ENCODE peak calls at places on chromosome 20, in nine cellular contexts. U, V, B, S, O, N, L, F and P are unnamed samples.

GRCh38 chr20:38143646-38144554 is 21.2 kb downstream of the TGM2 start:
- DNase-seq in N (peak; percentile 95), F (no peak), O (peak; percentile 73), V (peak; percentile 50), S (no peak), L (no peak), B (no peak), U (no peak), P (no peak)

GRCh38 chr20:17849901-17850673 is 118.5 kb downstream of the SNX5 start:
- DNase-seq in S (peak; percentile 44), V (no peak), U (no peak), B (no peak), N (peak; percentile 99), L (peak; percentile 50), O (peak; percentile 97), F (no peak), P (no peak)

GRCh38 chr20:14896569-14896968 is 559.2 kb upstream of the FLRT3 start:
- DNase-seq in F (no peak), N (no peak), B (no peak), L (no peak), O (no peak), S (no peak), V (no peak), U (no peak), P (no peak)

GRCh38 chr20:17556842-17557674 is 12.8 kb upstream of the DSTN start:
- DNase-seq in B (no peak), V (peak; percentile 77), L (peak; percentile 59), U (no peak), N (peak; percentile 34), F (peak; percentile 54), O (no peak), S (peak; percentile 66), P (no peak)

GRCh38 chr20:54025166-54025835 is 45.1 kb downstream of the BCAS1 start:
- DNase-seq in F (peak; percentile 53), L (no peak), U (no peak), O (no peak), V (no peak), N (no peak), B (peak; percentile 43), S (no peak), P (no peak)

GRCh38 chr20:52048365-52048764 is 143.2 kb downstream of the ZFP64 start:
- DNase-seq in U (no peak), V (no peak), N (no peak), S (no peak), O (no peak), L (no peak), B (no peak), F (peak; percentile 85), P (no peak)

GRCh38 chr20:60481051-60481741 is 523.0 kb downstream of the CDH26 start:
- DNase-seq in O (no peak), U (no peak), B (no peak), L (no peak), S (no peak), V (no peak), N (no peak), F (no peak), P (no peak)

GRCh38 chr20:50111120-50111828 is 1.7 kb downstream of the UBE2V1 start:
- DNase-seq in S (no peak), O (peak; percentile 62), V (no peak), N (peak; percentile 73), L (no peak), U (no peak), B (no peak), F (no peak), P (no peak)

DNA sequence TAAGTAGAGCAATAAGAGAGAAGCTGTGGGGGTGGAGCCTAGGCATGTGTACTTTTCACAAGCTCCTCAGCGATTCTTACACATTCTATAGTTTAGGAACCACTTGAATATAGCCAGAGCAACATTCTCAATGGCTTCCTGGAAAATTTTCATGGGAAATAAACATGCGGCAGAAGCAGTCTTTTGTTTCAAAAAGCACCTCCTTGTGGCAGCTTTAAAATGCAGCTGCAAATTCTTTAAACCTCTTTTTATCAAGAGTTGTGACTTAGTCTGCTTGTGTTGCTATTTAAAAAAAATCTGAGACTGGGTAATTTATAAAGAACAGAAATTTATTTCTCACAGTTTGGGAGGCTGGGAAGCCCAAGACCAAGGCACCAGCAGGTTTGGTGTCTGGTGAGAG is 23.8 kb downstream of the NKX2-2 start:
- DNase-seq in S (no peak), O (peak; percentile 53), F (no peak), N (peak; percentile 23), B (no peak), L (no peak), U (no peak), V (no peak), P (no peak)
- TF ChIP-seq CTCF in S (no peak), O (peak; percentile 58), F (peak; percentile 67), N (peak; percentile 50), B (no peak), L (no peak), U (peak; percentile 31), V (no peak), P (no peak)

GRCh38 chr20:63519765-63520593 is 586 bp upstream of the PPDPF start:
- DNase-seq in S (peak; percentile 67), N (peak; percentile 29), U (no peak), F (peak; percentile 93), B (peak; percentile 76), L (peak; percentile 68), V (peak; percentile 55), O (no peak), P (peak; percentile 61)
- TF ChIP-seq CTCF in S (peak; percentile 35), N (peak; percentile 19), U (peak; percentile 43), F (peak; percentile 56), B (peak; percentile 8), L (no peak), V (no peak), O (peak; percentile 25), P (no peak)

GRCh38 chr20:56465997-56466396 is 2.4 kb upstream of the RTF2 start:
- DNase-seq in S (no peak), O (no peak), U (no peak), B (no peak), N (no peak), F (no peak), L (no peak), V (no peak), P (no peak)
- TF ChIP-seq CTCF in S (no peak), O (no peak), U (no peak), B (no peak), N (no peak), F (no peak), L (no peak), V (no peak), P (no peak)

GRCh38 chr20:44154521-44155001 is 32.4 kb downstream of the JPH2 start:
- DNase-seq in F (peak; percentile 71), L (no peak), S (no peak), B (no peak), N (no peak), V (no peak), O (no peak), U (no peak), P (no peak)
- TF ChIP-seq CTCF in F (no peak), L (no peak), S (no peak), B (no peak), N (no peak), V (no peak), O (no peak), U (no peak), P (no peak)

DNA sequence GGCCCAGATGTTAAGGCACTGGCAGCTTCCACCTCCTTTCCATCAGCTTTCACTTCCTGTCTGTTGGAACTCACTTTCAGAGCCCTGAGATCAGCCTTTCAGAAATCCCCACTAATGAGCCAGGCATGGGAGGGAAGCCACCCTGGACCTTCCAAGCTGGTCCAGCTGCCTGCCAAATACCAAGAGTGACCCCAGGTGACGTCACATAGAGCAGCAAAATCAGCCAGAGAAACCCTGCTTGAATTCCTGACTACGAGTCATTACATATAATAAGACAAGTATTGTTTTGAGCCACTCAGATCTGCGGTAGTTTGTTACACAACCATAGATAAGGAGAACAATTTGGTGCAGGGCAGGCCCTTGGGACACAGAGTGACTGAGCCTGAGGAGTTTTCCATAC is 556.0 kb upstream of the JAG1 start:
- DNase-seq in O (peak; percentile 96), L (peak; percentile 45), N (peak; percentile 99), V (peak; percentile 47), F (no peak), B (no peak), S (peak; percentile 47), U (no peak), P (no peak)
- TF ChIP-seq CTCF in O (no peak), L (no peak), N (no peak), V (no peak), F (no peak), B (no peak), S (no peak), U (no peak), P (no peak)

GRCh38 chr20:48057251-48057650 is 272.0 kb upstream of the SULF2 start:
- DNase-seq in V (no peak), S (no peak), L (no peak), F (no peak), B (no peak), O (no peak), U (no peak), N (no peak), P (no peak)

GRCh38 chr20:48058611-48059559 is 273.6 kb upstream of the SULF2 start:
- DNase-seq in F (no peak), U (no peak), V (no peak), N (no peak), L (no peak), O (no peak), B (no peak), S (no peak), P (no peak)

GRCh38 chr20:48060841-48061720 is 275.8 kb upstream of the SULF2 start:
- DNase-seq in U (no peak), F (no peak), S (no peak), L (no peak), N (no peak), O (no peak), B (no peak), V (no peak), P (no peak)

GRCh38 chr20:48056218-48056617 is 270.9 kb upstream of the SULF2 start:
- DNase-seq in V (no peak), L (no peak), S (no peak), F (no peak), O (no peak), N (no peak), B (no peak), U (no peak), P (no peak)

DNA sequence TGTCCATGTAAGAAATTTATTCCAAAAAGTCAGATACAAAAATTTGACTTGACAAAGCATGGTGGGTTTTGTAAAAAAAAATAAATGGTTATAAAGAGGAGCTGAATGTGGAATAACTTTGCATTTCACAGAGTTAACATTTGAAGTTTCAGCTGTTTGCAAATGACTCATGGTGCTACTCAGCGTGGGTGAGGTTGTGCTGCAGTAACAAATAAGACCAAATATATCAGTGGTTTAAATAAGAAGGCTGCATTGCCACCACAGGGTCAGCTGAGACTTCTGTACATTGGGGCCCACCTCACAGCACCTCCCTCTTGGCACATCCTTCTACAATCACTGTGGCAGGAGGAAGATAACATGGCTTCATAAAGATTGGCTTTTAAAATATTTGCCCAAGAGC is 272.5 kb upstream of the SULF2 start:
- DNase-seq in U (no peak), B (no peak), V (no peak), N (no peak), F (no peak), O (no peak), L (no peak), S (no peak), P (no peak)
- TF ChIP-seq CTCF in U (no peak), B (no peak), V (no peak), N (no peak), F (no peak), O (no peak), L (no peak), S (no peak), P (no peak)